ENCODE peak calls at places on chromosomes 16 and 17, in eight cellular contexts. K, V, I, M, A, N, L and Q are unnamed samples.

GRCh38 chr17:48547839-48548686 is 3.2 kb upstream of the HOXB2 start:
- DNase-seq in K (peak; percentile 88), V (no peak), I (no peak), M (no peak), A (no peak), N (no peak), L (no peak), Q (no peak)

GRCh38 chr16:68351991-68352431 is 41.2 kb downstream of the PRMT7 start:
- DNase-seq in K (no peak), V (peak; percentile 47), I (no peak), M (no peak), A (no peak), N (no peak), L (no peak), Q (no peak)

GRCh38 chr16:54026456-54026855 is 260.1 kb downstream of the IRX3 start:
- DNase-seq in K (peak; percentile 39), V (no peak), I (no peak), M (no peak), A (no peak), N (no peak), L (no peak), Q (no peak)

GRCh38 chr17:46147167-46147749 is 46.0 kb downstream of the KANSL1 start:
- DNase-seq in K (no peak), V (no peak), I (no peak), M (no peak), A (no peak), N (no peak), L (no peak), Q (no peak)

GRCh38 chr17:21679256-21680146 is 12.8 kb upstream of the KCNJ18 start:
- DNase-seq in K (no peak), V (no peak), I (no peak), M (peak; percentile 12), A (no peak), N (no peak), L (no peak), Q (no peak)

GRCh38 chr17:74280093-74280513 is 6.1 kb downstream of the DNAI2 start:
- DNase-seq in K (no peak), V (no peak), I (no peak), M (no peak), A (no peak), N (no peak), L (peak; percentile 42), Q (peak; percentile 51)

GRCh38 chr17:34781571-34782108 is 179.6 kb downstream of the CCT6B start:
- DNase-seq in K (peak; percentile 7), V (no peak), I (no peak), M (no peak), A (no peak), N (no peak), L (no peak), Q (no peak)

GRCh38 chr16:89115216-89115949 is 21.7 kb downstream of the ACSF3 start:
- DNase-seq in K (no peak), V (peak; percentile 77), I (peak; percentile 75), M (peak; percentile 64), A (no peak), N (peak; percentile 79), L (peak; percentile 71), Q (peak; percentile 82)

GRCh38 chr17:31444026-31444425 is 52.6 kb downstream of the RAB11FIP4 start:
- DNase-seq in K (peak; percentile 40), V (no peak), I (no peak), M (no peak), A (no peak), N (no peak), L (no peak), Q (no peak)

GRCh38 chr16:85879975-85880831 is 18.8 kb upstream of the IRF8 start:
- DNase-seq in K (no peak), V (no peak), I (no peak), M (no peak), A (no peak), N (no peak), L (no peak), Q (no peak)

GRCh38 chr17:383771-384621 is 31.4 kb upstream of the RPH3AL start:
- DNase-seq in K (no peak), V (no peak), I (no peak), M (no peak), A (no peak), N (no peak), L (no peak), Q (no peak)

GRCh38 chr16:26204138-26204537 is 512.4 kb downstream of the HS3ST4 start:
- DNase-seq in K (no peak), V (no peak), I (no peak), M (no peak), A (no peak), N (no peak), L (no peak), Q (no peak)

DNA sequence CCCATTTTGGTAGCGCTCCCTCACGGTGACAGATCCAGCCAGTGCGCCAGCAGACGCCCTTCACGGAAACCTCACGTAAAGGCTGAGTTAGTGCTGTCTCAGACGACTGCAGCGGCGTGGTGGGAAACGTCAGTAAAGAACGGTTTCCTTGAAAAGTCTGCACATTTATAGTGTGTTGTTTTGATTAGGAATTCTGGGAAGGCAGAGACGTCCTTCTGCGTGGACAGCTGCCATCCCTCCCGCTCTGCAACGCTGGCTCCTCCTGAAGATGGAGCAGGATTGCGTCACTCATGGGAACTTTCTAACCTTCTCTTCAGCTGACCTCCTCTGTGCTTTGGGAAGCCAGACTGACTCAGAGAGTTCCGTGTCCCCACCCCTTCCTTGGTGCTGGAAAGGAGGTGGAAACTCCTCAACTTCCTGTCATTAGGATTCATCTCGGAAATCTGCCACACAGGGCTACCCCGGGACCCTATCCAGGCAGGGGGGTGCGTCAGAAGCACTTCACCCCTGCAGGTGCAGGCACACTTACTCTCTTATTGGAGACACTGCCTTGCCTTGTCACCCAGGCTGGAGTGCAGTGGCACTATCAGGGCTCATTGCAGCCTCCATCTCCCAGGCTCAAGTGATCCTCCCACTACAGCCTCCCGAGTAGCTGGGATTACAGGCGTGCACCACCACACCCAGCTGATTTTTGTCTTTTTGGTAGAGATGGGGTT is 24.3 kb upstream of the CRISPLD2 start:
- DNase-seq in K (peak; percentile 100), V (peak; percentile 46), I (peak; percentile 84), M (peak; percentile 83), A (no peak), N (no peak), L (peak; percentile 78), Q (peak; percentile 81)
- H3K27ac ChIP-seq in K (peak overlapping the region; percentile 71), V (peak overlapping the region; percentile 14), I (peak overlapping the region; percentile 66), M (peak overlapping the region; percentile 67), A (no peak overlapping the region), N (no peak overlapping the region), L (peak overlapping the region; percentile 77), Q (peak overlapping the region; percentile 72)

GRCh38 chr17:3762922-3763776 is 37.8 kb downstream of the ITGAE start:
- DNase-seq in K (no peak), V (no peak), I (no peak), M (no peak), A (no peak), N (no peak), L (no peak), Q (no peak)
- H3K4me3 ChIP-seq in K (no peak overlapping the region), V (no peak overlapping the region), I (no peak overlapping the region), M (no peak overlapping the region), A (no peak overlapping the region), N (no peak overlapping the region), L (no peak overlapping the region), Q (no peak overlapping the region)

DNA sequence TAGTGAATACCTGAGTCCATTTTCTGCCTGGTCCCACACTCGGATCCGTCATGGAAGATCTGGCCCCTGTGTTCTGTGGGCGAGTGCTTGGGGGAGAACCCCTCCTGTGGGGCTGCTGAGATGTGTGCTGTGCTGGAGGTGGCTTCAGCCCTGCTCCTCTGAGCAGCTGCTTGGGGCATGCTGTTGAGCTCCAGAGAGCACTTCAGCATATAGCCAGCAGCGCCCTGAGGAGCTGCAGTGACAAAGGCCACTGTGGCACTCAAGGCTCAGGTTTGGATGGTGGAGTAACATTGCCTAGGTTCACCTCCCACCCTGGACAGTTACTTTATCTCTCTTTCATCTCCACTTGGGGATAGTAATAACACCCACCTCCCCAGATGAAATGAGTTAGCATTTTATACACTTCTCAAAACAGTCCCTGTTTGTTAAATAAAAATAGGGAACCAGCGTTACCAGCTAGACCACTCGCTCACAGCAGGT is 75.3 kb downstream of the KSR1 start:
- DNase-seq in K (no peak), V (no peak), I (no peak), M (no peak), A (no peak), N (no peak), L (no peak), Q (no peak)
- H3K27ac ChIP-seq in K (peak overlapping the region; percentile 74), V (peak overlapping the region; percentile 90), I (peak overlapping the region; percentile 75), M (no peak overlapping the region), A (no peak overlapping the region), N (peak overlapping the region; percentile 98), L (no peak overlapping the region), Q (no peak overlapping the region)

GRCh38 chr16:23712976-23713375 is at the start of gene ERN2:
- DNase-seq in K (no peak), V (no peak), I (no peak), M (no peak), A (no peak), N (no peak), L (no peak), Q (no peak)
- H3K4me3 ChIP-seq in K (no peak within 1 kb of the TSS), V (no peak within 1 kb of the TSS), I (no peak within 1 kb of the TSS), M (no peak within 1 kb of the TSS), A (no peak within 1 kb of the TSS), N (no peak within 1 kb of the TSS), L (no peak within 1 kb of the TSS), Q (no peak within 1 kb of the TSS)

GRCh38 chr16:57159447-57159846 is 26.4 kb downstream of the PSME3IP1 start:
- DNase-seq in K (no peak), V (no peak), I (no peak), M (no peak), A (no peak), N (no peak), L (no peak), Q (no peak)
- H3K27ac ChIP-seq in K (no peak overlapping the region), V (no peak overlapping the region), I (no peak overlapping the region), M (no peak overlapping the region), A (no peak overlapping the region), N (no peak overlapping the region), L (no peak overlapping the region), Q (no peak overlapping the region)

GRCh38 chr17:72053069-72053846 is 67.6 kb upstream of the SOX9 start:
- DNase-seq in K (no peak), V (no peak), I (no peak), M (no peak), A (no peak), N (no peak), L (no peak), Q (no peak)

GRCh38 chr17:72056155-72056554 is 64.7 kb upstream of the SOX9 start:
- DNase-seq in K (no peak), V (no peak), I (no peak), M (no peak), A (no peak), N (no peak), L (no peak), Q (no peak)

GRCh38 chr17:72060084-72060483 is 60.7 kb upstream of the SOX9 start:
- DNase-seq in K (no peak), V (no peak), I (no peak), M (no peak), A (no peak), N (no peak), L (no peak), Q (no peak)

DNA sequence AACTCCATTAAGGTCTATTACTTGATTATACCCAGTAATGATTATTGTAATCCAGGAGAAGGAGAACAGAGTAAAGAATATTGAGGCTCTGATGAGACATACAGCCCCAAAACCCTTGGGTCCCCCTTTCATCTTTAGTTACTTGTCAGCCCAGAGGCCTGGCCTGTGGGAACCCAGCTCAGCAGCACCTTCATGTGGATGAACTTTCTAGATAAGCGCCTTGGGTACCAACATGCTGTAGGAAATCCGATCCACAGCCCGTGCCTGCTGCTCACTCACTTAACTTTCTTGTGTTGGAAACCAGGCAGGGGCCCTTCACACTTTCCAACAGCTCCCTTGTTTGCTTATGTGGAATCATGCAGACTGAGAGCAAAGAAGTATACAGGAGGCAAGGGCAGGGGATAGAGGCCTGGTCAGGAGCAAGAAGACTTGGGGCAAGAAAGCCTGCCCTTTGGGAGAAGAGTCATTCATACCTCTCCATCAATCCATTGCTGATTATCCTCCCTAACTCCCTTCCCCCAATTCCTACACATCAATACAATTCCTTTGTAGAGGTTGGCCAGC is 64.0 kb upstream of the SOX9 start:
- DNase-seq in K (no peak), V (no peak), I (no peak), M (no peak), A (peak; percentile 46), N (no peak), L (no peak), Q (no peak)
- H3K4me3 ChIP-seq in K (no peak overlapping the region), V (no peak overlapping the region), I (no peak overlapping the region), M (no peak overlapping the region), A (no peak overlapping the region), N (no peak overlapping the region), L (no peak overlapping the region), Q (no peak overlapping the region)